ENCODE peak calls at places on chromosome 13, in four cellular contexts. Q is CD4-positive, alpha-beta memory T cell; Z is GM12864; R is RWPE1. P is an unnamed sample.

GRCh38 chr13:32316476-32316875 is 1.2 kb downstream of the BRCA2 start:
- DNase-seq in Q (no peak), Z (no peak), R (no peak), P (no peak)

GRCh38 chr13:23777571-23777870 is 111.7 kb downstream of the MIPEP start:
- DNase-seq in Q (no peak), Z (no peak), R (no peak), P (no peak)

GRCh38 chr13:46057251-46058015 is 4.9 kb upstream of the ZC3H13 start:
- DNase-seq in Q (no peak), Z (no peak), R (no peak), P (no peak)

GRCh38 chr13:21100211-21100610 is 38.8 kb upstream of the LATS2 start:
- DNase-seq in Q (no peak), Z (no peak), R (no peak), P (no peak)

GRCh38 chr13:24032252-24032651 is 128.3 kb upstream of the SPATA13 start:
- DNase-seq in Q (no peak), Z (no peak), R (no peak), P (no peak)

GRCh38 chr13:59236309-59236939 is 927.3 kb downstream of the DIAPH3 start:
- DNase-seq in Q (no peak), Z (no peak), R (no peak), P (no peak)

GRCh38 chr13:45433381-45433790 is 15.2 kb upstream of the SLC25A30 start:
- DNase-seq in Q (no peak), Z (no peak), R (no peak), P (no peak)

GRCh38 chr13:27132538-27132937 is 39.1 kb downstream of the USP12 start:
- DNase-seq in Q (no peak), Z (peak), R (no peak), P (no peak)

GRCh38 chr13:69970521-69970920 is 137.1 kb upstream of the ATXN8OS start:
- DNase-seq in Q (no peak), Z (no peak), R (peak), P (no peak)

GRCh38 chr13:67515895-67516294 is 285.8 kb upstream of the PCDH9 start:
- DNase-seq in Q (no peak), Z (no peak), R (peak), P (no peak)

GRCh38 chr13:111467111-111467890 is 146.9 kb downstream of the TEX29 start:
- DNase-seq in Q (no peak), Z (no peak), R (no peak), P (no peak)

GRCh38 chr13:87677334-87678234 is 6.4 kb downstream of the SLITRK5 start:
- DNase-seq in Q (peak), Z (no peak), R (no peak), P (no peak)

GRCh38 chr13:44903596-44903995 is 85.7 kb downstream of the NUFIP1 start:
- DNase-seq in Q (no peak), Z (no peak), R (no peak), P (no peak)

GRCh38 chr13:45374917-45375316 is 33.9 kb upstream of the TPT1 start:
- DNase-seq in Q (no peak), Z (no peak), R (no peak), P (no peak)

GRCh38 chr13:114073881-114074551 is 58.4 kb downstream of the RASA3 start:
- DNase-seq in Q (no peak), Z (no peak), R (no peak), P (peak)

GRCh38 chr13:70339738-70340137 is 231.5 kb upstream of the KLHL1 start:
- DNase-seq in Q (no peak), Z (no peak), R (no peak), P (peak)

GRCh38 chr13:112959206-112959605 is 9.8 kb upstream of the MCF2L start:
- DNase-seq in Q (no peak), Z (no peak), R (no peak), P (no peak)